ENCODE peak calls at places on chromosomes 16 and 17, in seven cellular contexts. G is spleen; J is CD8-positive, alpha-beta T cell; R is uterus; P is gastrocnemius medialis; T is AG04450; D is left ventricle myocardium inferior. O is an unnamed sample.

GRCh38 chr17:70378005-70378404 is 208.7 kb downstream of the KCNJ2 start:
- DNase-seq in P (no peak), J (no peak), D (no peak), T (no peak), G (no peak), R (no peak), O (no peak)

GRCh38 chr17:15351925-15352324 is 10.5 kb upstream of the TEKT3 start:
- DNase-seq in G (no peak), P (peak), R (peak), D (no peak), J (no peak), T (peak), O (no peak)

GRCh38 chr16:28326881-28327610 is 34.7 kb downstream of the SBK1 start:
- DNase-seq in T (no peak), P (peak), R (no peak), J (peak), D (peak), G (peak), O (no peak)

GRCh38 chr17:35117984-35118383 is 1.7 kb downstream of the RAD51D start:
- DNase-seq in R (no peak), J (no peak), P (no peak), G (no peak), T (no peak), D (no peak), O (no peak)

GRCh38 chr17:40069751-40070643 is 7.2 kb downstream of the THRA start:
- DNase-seq in R (peak), P (peak), T (no peak), D (no peak), G (no peak), J (peak), O (no peak)

GRCh38 chr17:74520790-74521480 is 10.3 kb downstream of the CD300LB start:
- DNase-seq in D (no peak), R (no peak), P (no peak), T (no peak), J (no peak), G (no peak), O (no peak)

GRCh38 chr17:36501351-36501750 is 14.9 kb downstream of the ZNHIT3 start:
- DNase-seq in R (no peak), D (no peak), J (no peak), T (no peak), G (no peak), P (no peak), O (no peak)

GRCh38 chr16:57585051-57585687 is 42.7 kb downstream of the ADGRG5 start:
- DNase-seq in G (no peak), R (no peak), T (no peak), P (no peak), D (no peak), J (no peak), O (no peak)

GRCh38 chr17:31533546-31534155 is 142.2 kb downstream of the RAB11FIP4 start:
- DNase-seq in G (peak), P (no peak), J (no peak), D (no peak), R (no peak), T (peak), O (no peak)

GRCh38 chr16:81036751-81037350 is 1.2 kb downstream of the ATMIN start:
- DNase-seq in P (no peak), D (no peak), T (no peak), G (no peak), J (no peak), R (no peak), O (no peak)

GRCh38 chr17:7834554-7834890 is 505 bp downstream of the KDM6B start:
- DNase-seq in P (peak), R (peak), G (peak), D (peak), T (no peak), J (peak), O (peak)

GRCh38 chr16:9854665-9855064 is 327.6 kb downstream of the GRIN2A start:
- DNase-seq in G (no peak), J (no peak), P (peak), D (no peak), R (no peak), T (no peak), O (no peak)

GRCh38 chr17:29549169-29549935 is 17.5 kb downstream of the ABHD15 start:
- DNase-seq in P (no peak), R (no peak), D (no peak), T (no peak), G (no peak), J (no peak), O (no peak)

GRCh38 chr16:22670044-22670536 is 143.9 kb upstream of the HS3ST2 start:
- DNase-seq in G (no peak), T (no peak), D (no peak), R (no peak), P (no peak), J (no peak), O (no peak)

GRCh38 chr17:76781056-76781982 is 43.4 kb downstream of the MFSD11 start:
- DNase-seq in G (no peak), D (no peak), R (no peak), T (no peak), P (no peak), J (no peak), O (no peak)

GRCh38 chr17:14488958-14489550 is 188.2 kb downstream of the HS3ST3B1 start:
- DNase-seq in R (no peak), D (no peak), P (no peak), T (no peak), J (no peak), G (no peak), O (no peak)

GRCh38 chr17:18259621-18260331 is 686 bp upstream of the MIEF2 start:
- DNase-seq in D (no peak), G (no peak), R (no peak), P (no peak), J (no peak), T (no peak), O (no peak)

GRCh38 chr16:67873435-67874146 is 739 bp downstream of the EDC4 start:
- DNase-seq in R (no peak), T (no peak), D (no peak), P (no peak), G (no peak), J (no peak), O (no peak)

DNA sequence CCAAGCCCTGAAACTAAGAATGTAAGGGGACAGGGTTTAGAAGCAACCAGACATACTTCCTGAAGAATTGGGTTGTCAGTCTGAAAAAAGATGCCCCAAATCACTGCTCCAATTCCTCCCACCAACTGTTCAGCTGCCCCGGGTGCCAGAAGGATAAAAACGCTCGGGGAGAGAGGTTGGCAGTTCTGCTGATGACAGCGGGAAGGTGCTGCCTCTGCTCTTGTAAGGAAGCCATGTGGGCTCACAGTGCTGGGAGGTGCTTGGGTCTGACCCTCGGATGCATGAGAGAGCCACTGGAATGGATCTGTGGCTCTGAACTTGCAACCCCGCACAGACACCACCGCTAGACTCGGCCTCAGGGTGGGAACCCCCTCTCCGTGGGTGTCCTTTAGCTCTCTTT is 364.8 kb upstream of the RBFOX1 start:
- DNase-seq in T (no peak), P (no peak), G (no peak), D (no peak), R (no peak), J (no peak), O (no peak)
- H3K27ac ChIP-seq in T (no peak), P (no peak), G (no peak), D (no peak), R (no peak), J (no peak), O (no peak)

GRCh38 chr17:50480142-50480764 is 1.6 kb downstream of the RSAD1 start:
- DNase-seq in J (no peak), R (no peak), D (no peak), G (peak), T (no peak), P (no peak), O (no peak)
- H3K4me3 ChIP-seq in J (no peak), R (no peak), D (peak), G (no peak), T (no peak), P (peak), O (peak)

GRCh38 chr17:45263477-45263860 is 1.6 kb upstream of the SPATA32 start:
- DNase-seq in G (no peak), R (no peak), D (no peak), J (no peak), P (no peak), T (no peak), O (no peak)
- TF ChIP-seq CTCF in G (no peak), R (no peak), D (no peak), J (no peak), P (no peak), T (no peak), O (no peak)

GRCh38 chr17:2077040-2077439 is 22.1 kb downstream of the HIC1 start:
- DNase-seq in T (no peak), J (no peak), R (no peak), P (no peak), G (no peak), D (no peak), O (no peak)

GRCh38 chr17:2076461-2076984 is 21.6 kb downstream of the HIC1 start:
- DNase-seq in J (no peak), D (no peak), R (peak), G (no peak), P (no peak), T (no peak), O (no peak)

GRCh38 chr17:2075336-2076056 is 20.6 kb downstream of the HIC1 start:
- DNase-seq in T (no peak), P (no peak), G (peak), J (no peak), R (peak), D (no peak), O (peak)

GRCh38 chr17:2071421-2072281 is 16.7 kb downstream of the HIC1 start:
- DNase-seq in P (no peak), R (peak), G (peak), J (no peak), D (peak), T (peak), O (peak)

GRCh38 chr17:2074919-2075318 is 20.0 kb downstream of the HIC1 start:
- DNase-seq in J (no peak), D (no peak), T (no peak), G (no peak), R (peak), P (no peak), O (no peak)
- H3K27ac ChIP-seq in J (no peak), D (peak), T (no peak), G (peak), R (peak), P (peak), O (peak)

GRCh38 chr17:3569534-3570137 is 12.0 kb upstream of the TRPV3 start:
- DNase-seq in G (no peak), R (no peak), P (no peak), T (no peak), J (no peak), D (no peak), O (no peak)
- H3K4me3 ChIP-seq in G (no peak), R (no peak), P (no peak), T (no peak), J (no peak), D (no peak), O (no peak)

GRCh38 chr16:66274335-66275110 is 92.0 kb upstream of the CDH5 start:
- DNase-seq in T (no peak), P (no peak), J (no peak), R (no peak), D (no peak), G (no peak), O (no peak)
- TF ChIP-seq CTCF in T (peak), P (no peak), J (no peak), R (no peak), D (peak), G (no peak), O (no peak)

DNA sequence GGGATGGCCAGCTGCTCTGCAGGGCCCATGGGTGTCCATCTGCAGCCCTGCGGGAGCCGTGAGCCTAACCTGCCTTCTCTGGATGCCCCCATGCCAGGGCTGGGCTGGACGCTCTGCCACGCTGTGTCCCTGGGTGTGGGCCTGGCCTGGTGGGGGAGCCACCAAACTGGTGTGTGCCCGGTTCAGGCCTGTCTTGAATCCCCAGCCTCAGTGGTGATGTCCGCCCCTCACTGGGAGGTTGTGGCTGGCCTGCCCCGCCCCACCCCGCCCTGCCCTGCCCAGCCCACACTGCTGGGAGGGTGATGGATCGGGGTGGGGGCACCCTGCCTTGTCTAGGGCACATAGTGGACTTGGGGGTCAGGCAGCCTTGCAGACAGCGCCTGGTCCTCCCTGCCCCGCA is 50.1 kb upstream of the PVALEF start:
- DNase-seq in P (no peak), R (no peak), G (no peak), D (no peak), T (no peak), J (no peak), O (no peak)
- H3K27ac ChIP-seq in P (no peak), R (no peak), G (no peak), D (no peak), T (no peak), J (no peak), O (no peak)

DNA sequence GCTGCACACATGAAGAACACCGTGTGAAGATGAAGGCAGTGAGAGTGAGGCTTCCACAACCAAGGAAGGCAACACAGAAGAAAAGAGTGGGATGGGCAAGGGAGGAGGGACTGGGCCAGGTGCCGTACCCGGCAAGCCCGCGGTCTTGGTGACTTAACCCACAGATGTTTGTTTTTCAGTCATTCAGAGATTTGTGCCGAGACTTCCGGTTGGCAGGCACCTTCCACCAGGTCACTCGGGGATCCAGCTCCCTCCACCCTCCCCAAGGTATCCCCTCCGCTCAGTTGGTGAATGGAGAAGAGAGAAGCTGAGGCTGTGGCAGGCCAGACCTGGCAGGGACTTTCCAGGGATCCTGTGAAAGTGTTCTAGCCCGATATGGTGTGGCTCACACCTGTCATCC is 4.9 kb upstream of the KREMEN2 start:
- DNase-seq in R (no peak), P (no peak), G (no peak), T (no peak), D (no peak), J (no peak), O (peak)
- H3K4me3 ChIP-seq in R (no peak), P (no peak), G (no peak), T (no peak), D (no peak), J (no peak), O (no peak)

GRCh38 chr17:44741316-44741715 is 17.5 kb upstream of the ADAM11 start:
- DNase-seq in D (no peak), P (no peak), R (no peak), J (no peak), G (no peak), T (no peak), O (no peak)

GRCh38 chr17:44747566-44747965 is 11.2 kb upstream of the ADAM11 start:
- DNase-seq in T (no peak), G (no peak), J (no peak), D (no peak), P (no peak), R (no peak), O (no peak)

GRCh38 chr17:44749076-44750020 is 9.4 kb upstream of the ADAM11 start:
- DNase-seq in T (no peak), G (no peak), J (no peak), P (no peak), R (peak), D (peak), O (no peak)

GRCh38 chr17:44745301-44745700 is 13.5 kb upstream of the ADAM11 start:
- DNase-seq in P (no peak), D (no peak), T (no peak), G (no peak), J (no peak), R (no peak), O (no peak)
- TF ChIP-seq CTCF in P (no peak), D (no peak), T (no peak), G (no peak), J (no peak), R (no peak), O (no peak)

O was measured in psoas muscle.